ENCODE peak calls at places on chromosomes 4 and X, in ten cellular contexts. J is foreskin fibroblast; X is transverse colon; U is CD8-positive, alpha-beta T cell; S is pancreas; M is GM13976; T is AG09319; W is GM06990; A is GM20000; E is uterus. R is an unnamed sample.
A peak's percentile ranks its signal among the peaks of the same experiment; 100 is the strongest.

GRCh38 chrX:101391831-101392230 is 1.0 kb downstream of the RPL36A start:
- DNase-seq in U (no peak), T (no peak), S (no peak), X (no peak), J (no peak), A (no peak), M (no peak), W (no peak), E (no peak), R (no peak)

GRCh38 chr4:71857713-71858451 is 74.0 kb upstream of the GC start:
- DNase-seq in X (no peak), E (no peak), U (no peak), W (no peak), M (no peak), A (no peak), J (no peak), T (no peak), S (no peak), R (peak; percentile 31)

GRCh38 chrX:52425710-52426245 is 57.0 kb downstream of the XAGE2 start:
- DNase-seq in J (peak; percentile 49), T (no peak), U (no peak), A (no peak), M (no peak), E (no peak), X (no peak), W (no peak), S (no peak), R (no peak)

GRCh38 chrX:23822397-23822796 is 39.4 kb downstream of the SAT1 start:
- DNase-seq in A (no peak), T (no peak), E (no peak), M (no peak), X (peak; percentile 35), W (no peak), U (no peak), S (no peak), J (peak; percentile 48), R (no peak)

GRCh38 chrX:129980043-129980442 is 2.4 kb upstream of the BCORL1 start:
- DNase-seq in E (peak; percentile 52), M (peak; percentile 62), J (peak; percentile 33), T (no peak), W (peak; percentile 23), U (peak; percentile 26), A (peak; percentile 69), X (peak; percentile 51), S (peak; percentile 70), R (no peak)

GRCh38 chr4:76301775-76302162 is 4.8 kb upstream of the STBD1 start:
- DNase-seq in E (no peak), M (no peak), T (no peak), A (no peak), W (no peak), S (no peak), X (no peak), U (no peak), J (no peak), R (no peak)

GRCh38 chr4:87005690-87006461 is 71.1 kb downstream of the AFF1 start:
- DNase-seq in U (no peak), X (peak; percentile 34), W (peak; percentile 46), S (no peak), M (peak; percentile 35), J (no peak), T (no peak), E (no peak), A (peak; percentile 47), R (no peak)

GRCh38 chr4:7121174-7121573 is 53.3 kb upstream of the GRPEL1 start:
- DNase-seq in J (no peak), T (no peak), U (no peak), S (no peak), M (no peak), W (no peak), E (no peak), X (no peak), A (no peak), R (no peak)

GRCh38 chr4:38751341-38752043 is 31.3 kb downstream of the TLR10 start:
- DNase-seq in W (no peak), A (no peak), T (no peak), S (no peak), E (no peak), J (no peak), M (no peak), X (no peak), U (no peak), R (no peak)
- TF ChIP-seq CTCF in W (no peak), A (no peak), T (no peak), S (no peak), E (no peak), J (no peak), M (no peak), X (no peak), U (no peak), R (no peak)

GRCh38 chrX:15468036-15468435 is 25.1 kb downstream of the PIR start:
- DNase-seq in E (peak; percentile 35), U (no peak), A (no peak), X (peak; percentile 12), M (peak; percentile 21), S (no peak), W (no peak), T (peak; percentile 44), J (peak; percentile 76), R (no peak)
- TF ChIP-seq CTCF in E (peak; percentile 32), U (no peak), A (peak; percentile 10), X (peak; percentile 18), M (peak; percentile 36), S (no peak), W (peak; percentile 45), T (peak; percentile 53), J (peak; percentile 29), R (peak; percentile 15)

DNA sequence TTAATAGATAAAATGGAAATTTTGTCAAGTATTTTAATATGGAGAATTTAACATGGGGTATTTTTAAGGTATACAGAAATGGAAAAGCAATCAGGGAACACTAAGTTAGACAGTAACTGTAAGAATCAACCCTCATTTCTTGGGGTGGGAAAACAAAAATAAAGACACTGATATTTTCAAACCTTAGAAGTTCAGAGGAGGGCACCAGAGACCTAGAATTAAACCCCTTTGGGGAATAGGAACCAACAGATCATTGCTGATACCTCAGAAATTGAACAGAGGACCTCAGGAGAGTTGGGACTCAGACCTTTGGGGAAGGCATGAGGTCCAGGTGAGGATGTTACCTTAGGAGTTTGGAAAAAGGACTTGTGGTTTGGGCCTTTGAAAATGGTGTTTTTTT is 435.6 kb downstream of the TMA16 start:
- DNase-seq in J (no peak), W (no peak), T (no peak), X (no peak), A (no peak), U (no peak), S (no peak), E (no peak), M (no peak), R (no peak)
- TF ChIP-seq CTCF in J (no peak), W (no peak), T (no peak), X (no peak), A (no peak), U (no peak), S (no peak), E (no peak), M (no peak), R (no peak)

GRCh38 chrX:122363112-122363511 is 821.0 kb upstream of the GRIA3 start:
- DNase-seq in U (no peak), T (no peak), S (no peak), E (no peak), X (no peak), J (no peak), W (no peak), A (no peak), M (no peak), R (no peak)
- TF ChIP-seq CTCF in U (no peak), T (no peak), S (no peak), E (no peak), X (no peak), J (no peak), W (no peak), A (no peak), M (no peak), R (no peak)

GRCh38 chr4:142883433-142883832 is 37.3 kb upstream of the INPP4B start:
- DNase-seq in T (no peak), M (no peak), J (peak; percentile 35), X (no peak), S (no peak), U (no peak), W (no peak), A (no peak), E (no peak), R (no peak)
- TF ChIP-seq CTCF in T (no peak), M (peak; percentile 12), J (peak; percentile 31), X (no peak), S (no peak), U (no peak), W (peak; percentile 32), A (no peak), E (peak; percentile 9), R (no peak)

DNA sequence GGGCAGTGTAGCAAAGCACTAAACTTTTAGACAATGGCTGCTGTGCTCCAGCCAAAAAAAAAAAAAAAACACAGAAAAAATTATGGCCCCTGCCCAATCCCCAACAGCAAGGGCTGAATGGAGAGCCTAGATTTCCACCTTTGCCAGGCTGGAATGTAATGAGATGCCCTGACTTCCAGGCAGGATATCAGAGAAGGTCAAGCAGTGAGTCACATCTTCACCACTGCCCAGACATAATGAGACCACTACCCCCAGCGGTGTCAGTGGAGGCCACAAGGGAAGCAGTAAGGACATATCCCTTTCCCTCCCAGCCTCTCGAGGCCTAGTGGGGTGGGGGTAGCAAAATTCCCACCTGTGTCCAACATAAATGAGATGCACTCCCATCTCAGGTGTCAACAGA is 216.3 kb upstream of the LEF1 start:
- DNase-seq in E (no peak), W (no peak), U (no peak), S (no peak), M (no peak), A (no peak), T (no peak), J (no peak), X (no peak), R (no peak)
- TF ChIP-seq CTCF in E (no peak), W (no peak), U (no peak), S (no peak), M (no peak), A (no peak), T (no peak), J (no peak), X (no peak), R (no peak)

DNA sequence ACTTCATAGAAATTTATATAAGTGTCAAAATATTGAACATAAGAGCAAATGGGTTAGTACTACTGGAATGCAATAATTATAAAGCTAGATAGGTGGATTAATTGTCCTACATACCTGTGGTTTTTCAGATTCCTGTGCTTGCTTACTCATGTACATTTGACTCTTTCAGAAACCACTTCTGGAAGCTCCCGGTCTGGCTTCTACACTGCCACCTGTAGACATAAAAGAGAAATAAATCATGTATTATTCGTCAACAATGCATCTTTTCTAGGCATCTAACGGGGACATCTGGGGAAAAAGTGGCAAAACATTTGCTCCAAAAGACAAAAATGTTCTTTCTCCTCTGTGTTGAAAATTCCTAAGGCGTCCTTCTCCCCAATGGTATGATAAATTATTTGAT is 648.6 kb upstream of the DIPK2B start:
- DNase-seq in X (no peak), A (peak; percentile 8), S (no peak), W (no peak), T (peak; percentile 67), M (peak; percentile 31), E (no peak), U (no peak), J (peak; percentile 82), R (no peak)
- TF ChIP-seq CTCF in X (no peak), A (no peak), S (no peak), W (peak; percentile 33), T (peak; percentile 55), M (peak; percentile 10), E (no peak), U (peak; percentile 36), J (peak; percentile 11), R (peak; percentile 14)

GRCh38 chrX:153644356-153645125 is 2.5 kb upstream of the DUSP9 start:
- DNase-seq in M (no peak), W (no peak), T (no peak), U (no peak), S (peak; percentile 53), J (peak; percentile 10), X (no peak), A (peak; percentile 10), E (peak; percentile 3), R (no peak)
- TF ChIP-seq CTCF in M (no peak), W (no peak), T (no peak), U (no peak), S (no peak), J (no peak), X (no peak), A (no peak), E (no peak), R (no peak)